ENCODE peak calls at places on chromosomes 4 and X, in nine cellular contexts. L, O, U, N, T, P, Y, H and F are unnamed samples. For H3K4me1, the result is how much of the 10 kb centered on the place peaks cover.

GRCh38 chr4:56821394-56822263 is at the start of gene SPINK2:
- DNase-seq in L (peak), O (no peak), U (peak), N (peak), T (peak), P (peak), Y (peak), H (no peak), F (peak)

GRCh38 chr4:26861434-26862186 is 969 bp downstream of the STIM2 start:
- DNase-seq in L (peak), O (peak), U (peak), N (peak), T (peak), P (peak), Y (peak), H (peak), F (peak)

GRCh38 chr4:54742636-54743399 is 85.1 kb downstream of the KIT start:
- DNase-seq in L (no peak), O (no peak), U (no peak), N (no peak), T (no peak), P (no peak), Y (no peak), H (no peak), F (no peak)

GRCh38 chr4:70895405-70895804 is 6.8 kb upstream of the MOB1B start:
- DNase-seq in L (no peak), O (no peak), U (peak), N (no peak), T (no peak), P (no peak), Y (no peak), H (no peak), F (no peak)

GRCh38 chrX:123310112-123310511 is 126.0 kb downstream of the GRIA3 start:
- DNase-seq in L (no peak), O (no peak), U (no peak), N (no peak), T (no peak), P (no peak), Y (no peak), H (no peak), F (no peak)

GRCh38 chrX:107025538-107025937 is 25.5 kb upstream of the MORC4 start:
- DNase-seq in L (no peak), O (no peak), U (no peak), N (no peak), T (peak), P (peak), Y (peak), H (no peak), F (peak)

GRCh38 chr4:106869551-106869950 is 166.6 kb downstream of the DKK2 start:
- DNase-seq in L (no peak), O (no peak), U (no peak), N (no peak), T (no peak), P (no peak), Y (no peak), H (no peak), F (no peak)

GRCh38 chr4:65416875-65417274 is 253.4 kb downstream of the EPHA5 start:
- DNase-seq in L (peak), O (no peak), U (peak), N (no peak), T (peak), P (no peak), Y (peak), H (no peak), F (peak)

GRCh38 chr4:25838526-25838925 is 24.3 kb downstream of the SEL1L3 start:
- DNase-seq in L (no peak), O (no peak), U (no peak), N (no peak), T (peak), P (no peak), Y (peak), H (no peak), F (no peak)

GRCh38 chr4:80184053-80184790 is 13.1 kb upstream of the PRDM8 start:
- DNase-seq in L (peak), O (no peak), U (peak), N (peak), T (peak), P (peak), Y (peak), H (peak), F (peak)

GRCh38 chrX:34379891-34380290 is 247.8 kb upstream of the FAM47A start:
- DNase-seq in L (no peak), O (no peak), U (no peak), N (no peak), T (no peak), P (no peak), Y (no peak), H (no peak), F (no peak)

GRCh38 chr4:123546661-123547060 is 150.1 kb downstream of the SPRY1 start:
- DNase-seq in L (peak), O (no peak), U (no peak), N (no peak), T (no peak), P (no peak), Y (peak), H (no peak), F (peak)

GRCh38 chrX:47059142-47059874 is 18.9 kb upstream of the RGN start:
- DNase-seq in L (no peak), O (no peak), U (no peak), N (no peak), T (no peak), P (no peak), Y (no peak), H (no peak), F (no peak)

DNA sequence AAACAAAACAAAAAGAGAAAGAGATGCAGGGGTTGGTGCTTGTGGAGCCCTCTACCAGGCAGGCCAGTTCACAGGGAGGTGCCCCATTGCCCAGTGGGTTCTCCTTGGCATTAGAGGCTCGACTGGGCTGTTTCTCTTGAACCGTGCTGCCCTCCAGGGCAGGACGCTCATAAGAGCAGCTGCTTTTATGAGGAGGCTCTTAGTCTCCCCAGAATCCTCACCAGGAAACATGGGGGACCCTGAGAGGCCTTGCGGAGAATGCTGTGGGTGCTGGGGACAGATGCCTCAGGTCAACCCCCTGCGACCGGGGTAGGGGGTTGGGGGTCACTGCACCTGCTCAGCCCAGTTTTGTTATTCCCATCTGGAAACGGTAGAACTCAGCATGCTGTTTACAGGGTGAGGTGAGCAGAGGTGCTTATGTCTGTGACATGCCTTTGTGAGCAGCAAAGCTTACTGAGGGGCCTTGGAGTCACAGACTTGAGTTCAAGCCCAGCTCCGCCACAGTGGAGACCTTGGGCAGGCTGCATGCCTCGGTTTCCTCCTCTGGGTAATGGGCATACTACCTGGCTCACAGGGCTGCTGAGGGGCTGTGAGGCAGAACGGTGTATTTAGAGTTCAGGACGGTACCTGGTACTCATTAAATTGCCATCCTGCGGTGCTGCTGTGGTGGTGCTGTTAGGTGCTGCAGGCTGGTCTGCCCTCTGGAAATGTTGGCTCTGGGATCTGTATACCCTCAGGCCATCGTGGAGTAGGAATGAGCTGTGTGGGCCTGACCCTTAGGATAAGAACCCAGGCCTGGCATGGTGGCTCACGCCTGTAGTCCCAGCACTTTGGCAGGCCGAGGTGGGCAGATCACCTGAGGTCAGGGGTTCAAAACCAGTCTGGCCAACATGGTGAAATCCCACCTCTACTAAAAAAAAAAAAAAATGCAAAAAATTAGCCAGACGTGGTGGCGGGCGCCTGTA is 5.7 kb downstream of the TBC1D14 start:
- DNase-seq in L (no peak), O (no peak), U (no peak), N (no peak), T (no peak), P (no peak), Y (no peak), H (no peak), F (no peak)
- H3K4me1 ChIP-seq in L (under half), O (under half), U (under half), N (half or more), T (under half), P (under half), Y (under half), H (under half), F (under half)

GRCh38 chr4:147740176-147740575 is 8.3 kb downstream of the ARHGAP10 start:
- DNase-seq in L (no peak), O (no peak), U (no peak), N (no peak), T (no peak), P (no peak), Y (no peak), H (no peak), F (no peak)
- H3K4me1 ChIP-seq in L (under half), O (under half), U (under half), N (under half), T (under half), P (under half), Y (under half), H (under half), F (under half)

GRCh38 chr4:151316645-151317044 is 8.8 kb downstream of the SH3D19 start:
- DNase-seq in L (peak), O (no peak), U (no peak), N (no peak), T (no peak), P (no peak), Y (no peak), H (no peak), F (peak)

GRCh38 chr4:151314509-151314908 is 10.9 kb downstream of the SH3D19 start:
- DNase-seq in L (no peak), O (no peak), U (no peak), N (no peak), T (no peak), P (no peak), Y (no peak), H (no peak), F (no peak)

GRCh38 chr4:151318310-151319006 is 6.9 kb downstream of the SH3D19 start:
- DNase-seq in L (no peak), O (no peak), U (no peak), N (no peak), T (no peak), P (no peak), Y (no peak), H (no peak), F (no peak)

GRCh38 chr4:151313306-151314028 is 11.9 kb downstream of the SH3D19 start:
- DNase-seq in L (peak), O (peak), U (no peak), N (no peak), T (no peak), P (no peak), Y (no peak), H (no peak), F (peak)

DNA sequence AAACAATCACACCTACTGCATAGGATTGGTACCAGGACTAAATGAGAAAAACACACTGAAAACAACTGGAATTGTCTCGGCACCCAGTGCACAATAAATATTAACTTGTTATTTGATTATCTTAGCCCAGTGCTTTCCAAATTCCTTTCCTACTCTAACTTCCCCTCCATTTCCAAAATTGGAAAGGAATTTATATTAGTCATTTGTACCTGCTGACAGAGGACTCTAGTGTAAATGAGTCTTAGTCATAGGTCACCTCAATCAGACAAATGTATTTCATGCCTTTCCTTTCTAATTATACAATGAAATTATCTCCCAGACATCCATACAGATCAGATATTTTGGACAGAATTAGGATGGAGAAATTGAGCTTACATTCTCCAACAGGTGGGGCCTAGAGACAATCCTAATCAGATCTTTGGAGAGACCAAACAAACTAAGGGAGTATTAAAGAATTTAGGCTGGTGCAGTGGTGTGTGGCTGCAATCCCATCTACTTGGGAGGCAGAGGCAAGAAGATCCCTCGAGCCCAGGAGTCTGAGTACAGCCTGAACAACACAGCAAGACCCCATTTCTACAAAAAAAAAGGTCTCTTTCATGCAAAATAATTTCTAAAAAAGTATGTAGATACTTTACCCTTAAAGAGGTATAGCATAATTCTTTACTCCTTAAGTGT is 10.1 kb downstream of the SH3D19 start:
- DNase-seq in L (no peak), O (peak), U (no peak), N (no peak), T (no peak), P (no peak), Y (no peak), H (no peak), F (no peak)
- H3K4me1 ChIP-seq in L (under half), O (under half), U (under half), N (under half), T (under half), P (under half), Y (under half), H (under half), F (under half)

GRCh38 chr4:173252024-173252935 is 81.9 kb downstream of the HMGB2 start:
- DNase-seq in L (peak), O (peak), U (no peak), N (no peak), T (peak), P (peak), Y (peak), H (no peak), F (peak)

GRCh38 chr4:173257732-173258717 is 76.1 kb downstream of the HMGB2 start:
- DNase-seq in L (peak), O (peak), U (peak), N (peak), T (peak), P (peak), Y (peak), H (peak), F (peak)

GRCh38 chr4:173254646-173255045 is 79.5 kb downstream of the HMGB2 start:
- DNase-seq in L (no peak), O (no peak), U (no peak), N (no peak), T (no peak), P (peak), Y (no peak), H (no peak), F (no peak)

GRCh38 chr4:173256825-173257224 is 77.3 kb downstream of the HMGB2 start:
- DNase-seq in L (no peak), O (no peak), U (no peak), N (no peak), T (no peak), P (no peak), Y (no peak), H (no peak), F (no peak)

GRCh38 chr4:173253561-173253960 is 80.6 kb downstream of the HMGB2 start:
- DNase-seq in L (no peak), O (no peak), U (no peak), N (no peak), T (no peak), P (no peak), Y (no peak), H (no peak), F (no peak)
- H3K4me1 ChIP-seq in L (under half), O (under half), U (under half), N (under half), T (under half), P (under half), Y (half or more), H (under half), F (under half)

GRCh38 chr4:94519925-94520789 is 68.4 kb downstream of the PDLIM5 start:
- DNase-seq in L (no peak), O (no peak), U (no peak), N (no peak), T (no peak), P (no peak), Y (no peak), H (no peak), F (no peak)
- H3K4me1 ChIP-seq in L (under half), O (under half), U (under half), N (under half), T (under half), P (under half), Y (under half), H (under half), F (under half)